ENCODE peak calls at places on chromosome 15, in four cellular contexts. Q is A549, M is fibroblast of lung, Y is tibial artery. R is an unnamed sample.

GRCh38 chr15:92809880-92810361 is 90.2 kb upstream of the CHD2 start:
- DNase-seq in Q (no peak), M (peak; percentile 67), Y (no peak), R (peak; percentile 43)

GRCh38 chr15:50797926-50798325 is 32.4 kb upstream of the SPPL2A start:
- DNase-seq in Q (no peak), M (no peak), Y (no peak), R (no peak)

GRCh38 chr15:75553659-75554058 is 25.5 kb downstream of the PTPN9 start:
- DNase-seq in Q (no peak), M (no peak), Y (no peak), R (no peak)

GRCh38 chr15:50166216-50166615 is 15.8 kb upstream of the SLC27A2 start:
- DNase-seq in Q (peak; percentile 38), M (peak; percentile 88), Y (no peak), R (no peak)

GRCh38 chr15:75836953-75837321 is 6.3 kb upstream of the UBE2Q2 start:
- DNase-seq in Q (no peak), M (peak; percentile 88), Y (no peak), R (no peak)

GRCh38 chr15:86373147-86373546 is 293.5 kb downstream of the AGBL1 start:
- DNase-seq in Q (no peak), M (no peak), Y (no peak), R (no peak)

GRCh38 chr15:33135355-33135781 is 59.1 kb downstream of the FMN1 start:
- DNase-seq in Q (no peak), M (peak; percentile 32), Y (no peak), R (no peak)

GRCh38 chr15:50234764-50235163 is 30.8 kb downstream of the HDC start:
- DNase-seq in Q (no peak), M (no peak), Y (no peak), R (no peak)

GRCh38 chr15:60764408-60764963 is 285.5 kb upstream of the ICE2 start:
- DNase-seq in Q (no peak), M (peak; percentile 36), Y (no peak), R (no peak)

GRCh38 chr15:60751985-60752952 is 273.3 kb upstream of the ICE2 start:
- DNase-seq in Q (no peak), M (peak; percentile 62), Y (no peak), R (no peak)

GRCh38 chr15:92608866-92609700 is 46.5 kb downstream of the FAM174B start:
- DNase-seq in Q (no peak), M (no peak), Y (peak; percentile 49), R (no peak)

GRCh38 chr15:78429477-78429876 is 8.5 kb upstream of the IREB2 start:
- DNase-seq in Q (no peak), M (no peak), Y (no peak), R (no peak)

GRCh38 chr15:40279437-40280141 is 3.3 kb downstream of the ANKRD63 start:
- DNase-seq in Q (peak; percentile 48), M (peak; percentile 17), Y (peak; percentile 79), R (peak; percentile 96)
- H3K4me3 ChIP-seq in Q (no peak overlapping the region), M (no peak overlapping the region), Y (peak overlapping the region; percentile 7), R (peak overlapping the region; percentile 30)

DNA sequence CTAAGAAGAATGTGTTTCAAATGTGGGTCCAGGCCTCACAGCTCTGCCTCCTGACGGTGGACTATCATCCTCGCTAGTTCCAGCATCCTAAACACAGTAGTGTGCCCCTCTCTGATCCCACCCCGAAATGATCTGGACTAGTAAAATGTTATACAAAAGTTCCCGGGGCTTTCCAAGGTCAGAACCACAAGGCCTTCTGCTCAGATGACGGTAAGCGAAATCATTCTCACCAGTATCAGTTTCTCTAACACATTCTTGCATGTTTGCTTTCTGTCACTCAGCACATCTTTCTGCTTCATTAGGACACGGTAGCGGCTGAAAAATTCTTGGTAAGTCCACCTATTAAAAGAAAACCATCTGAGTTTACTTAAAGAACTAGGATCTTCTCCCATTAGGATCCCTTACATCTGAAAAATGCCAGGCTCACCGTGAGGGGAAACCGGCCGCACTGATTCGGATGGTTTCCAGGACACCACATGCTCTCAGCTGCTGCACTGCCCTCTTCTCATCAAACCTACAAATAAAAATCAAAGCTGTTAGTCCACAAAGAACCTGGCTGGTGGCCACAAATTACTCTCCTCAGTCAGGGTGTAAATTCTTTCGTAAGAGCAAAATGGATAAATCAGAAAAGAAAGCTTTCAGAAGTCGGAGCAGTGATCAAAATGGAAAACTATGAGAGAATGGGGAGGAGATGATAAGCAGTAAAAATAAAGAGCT is 83.9 kb upstream of the MYO5C start:
- DNase-seq in Q (no peak), M (no peak), Y (no peak), R (no peak)
- H3K4me3 ChIP-seq in Q (no peak overlapping the region), M (no peak overlapping the region), Y (no peak overlapping the region), R (no peak overlapping the region)

GRCh38 chr15:90003736-90004135 is 2.6 kb downstream of the ZNF710 start:
- DNase-seq in Q (no peak), M (peak; percentile 20), Y (no peak), R (no peak)

GRCh38 chr15:90006217-90007088 is 5.3 kb downstream of the ZNF710 start:
- DNase-seq in Q (no peak), M (no peak), Y (no peak), R (no peak)

GRCh38 chr15:90002428-90002844 is 1.3 kb downstream of the ZNF710 start:
- DNase-seq in Q (peak; percentile 71), M (peak; percentile 52), Y (peak; percentile 77), R (no peak)

GRCh38 chr15:90004671-90005070 is 3.5 kb downstream of the ZNF710 start:
- DNase-seq in Q (peak; percentile 65), M (peak; percentile 97), Y (no peak), R (no peak)

GRCh38 chr15:90004252-90004651 is 3.1 kb downstream of the ZNF710 start:
- DNase-seq in Q (no peak), M (no peak), Y (no peak), R (no peak)
- H3K4me3 ChIP-seq in Q (no peak overlapping the region), M (peak overlapping the region; percentile 22), Y (no peak overlapping the region), R (no peak overlapping the region)

DNA sequence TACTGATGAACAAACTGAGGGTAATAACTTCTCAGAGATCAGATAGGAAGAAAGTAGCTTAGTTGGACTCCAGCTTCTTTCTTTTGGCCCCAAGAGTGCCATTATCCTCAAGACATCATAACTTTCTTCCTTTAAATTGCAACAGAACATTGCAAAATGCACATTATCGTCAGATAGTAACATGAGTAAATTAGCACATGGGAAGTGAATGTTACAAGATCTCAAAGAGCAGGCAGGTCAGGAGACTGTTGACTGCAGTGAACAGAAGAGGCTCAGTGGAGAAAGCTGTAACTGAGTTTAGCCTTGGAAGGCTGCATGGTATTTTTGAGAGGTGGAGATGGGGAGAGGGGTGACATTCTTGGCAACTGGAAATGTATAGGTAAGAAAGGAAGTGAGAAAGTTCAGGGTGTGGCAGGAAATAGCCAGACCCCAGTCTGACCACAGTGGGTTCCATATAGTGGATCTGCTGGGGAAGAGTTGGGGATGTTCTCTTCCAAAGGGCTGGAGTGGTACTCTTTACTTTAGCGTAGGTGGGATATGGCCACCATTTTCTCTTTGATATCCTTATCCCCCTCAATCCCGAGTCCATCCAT is 307.7 kb downstream of the RPLP1 start:
- DNase-seq in Q (no peak), M (peak; percentile 27), Y (no peak), R (no peak)
- H3K4me3 ChIP-seq in Q (no peak overlapping the region), M (no peak overlapping the region), Y (no peak overlapping the region), R (no peak overlapping the region)

DNA sequence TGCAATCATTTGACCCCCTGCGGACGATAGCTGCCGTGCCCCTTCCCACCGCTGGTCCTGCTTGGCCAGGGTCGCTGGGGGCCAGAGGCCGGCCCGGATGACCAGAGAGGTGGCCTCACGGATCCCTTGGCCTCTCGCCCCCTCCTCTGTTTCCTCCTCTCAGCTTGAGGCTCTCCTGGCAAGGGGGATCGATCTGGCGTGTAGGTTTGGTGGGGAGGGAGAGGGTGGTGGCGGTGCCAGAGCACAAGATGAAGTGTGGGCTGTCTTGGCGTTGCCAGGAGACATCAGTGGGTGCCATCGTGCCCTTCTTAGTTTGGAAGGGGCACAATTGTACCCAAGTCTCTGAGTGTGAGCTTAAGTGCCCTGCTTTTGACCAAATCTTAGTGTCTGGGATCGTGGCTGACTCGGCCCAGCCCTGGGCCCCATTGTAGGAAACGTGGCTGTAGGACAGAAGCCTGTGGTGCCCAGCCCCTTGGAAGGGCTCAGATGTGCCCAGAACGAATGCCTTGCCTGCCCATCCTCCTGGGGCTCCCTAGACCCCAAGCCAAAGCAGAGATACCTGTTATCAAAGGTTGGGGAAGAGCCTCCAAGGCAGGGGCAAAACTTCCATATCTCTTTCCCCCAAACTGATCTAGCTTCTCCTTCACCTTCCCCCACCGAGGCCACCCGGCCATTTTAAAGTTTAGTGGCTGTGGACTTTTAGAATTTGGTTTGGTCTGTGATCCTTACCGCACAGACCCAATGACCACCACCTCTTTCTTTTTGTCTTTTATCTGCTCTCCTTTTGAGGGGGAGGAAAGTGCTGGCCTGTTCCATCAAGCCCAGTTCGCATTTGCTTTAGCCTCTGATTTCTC is 14.4 kb downstream of the NR2F2 start:
- DNase-seq in Q (no peak), M (peak; percentile 40), Y (peak; percentile 72), R (peak; percentile 76)
- H3K4me3 ChIP-seq in Q (no peak overlapping the region), M (peak overlapping the region; percentile 55), Y (peak overlapping the region; percentile 92), R (peak overlapping the region; percentile 16)

R was measured in H7.